ENCODE peak calls at places on chromosomes 12 and 14, in eight cellular contexts. N is upper lobe of left lung, J is Panc1, W is GM12878, R is HCT116, A is K562, P is GM23338, G is HepG2. Z is an unnamed sample. For H3K4me1, the result is how much of the 10 kb centered on the place peaks cover.

GRCh38 chr12:58299371-58299770 is 358.0 kb downstream of the ATP23 start:
- ATAC-seq in J (no peak), P (no peak), W (no peak), N (no peak), G (no peak), A (no peak), R (no peak), Z (no peak)

GRCh38 chr14:68968051-68968450 is 11.1 kb downstream of the ACTN1 start:
- ATAC-seq in N (no peak), A (no peak), R (no peak), G (no peak), W (no peak), J (no peak), P (no peak), Z (no peak)

GRCh38 chr14:31137214-31137889 is 70.2 kb downstream of the HECTD1 start:
- ATAC-seq in R (peak), N (no peak), W (no peak), J (no peak), A (no peak), G (peak), P (no peak), Z (no peak)

GRCh38 chr14:101997429-101998336 is 33.3 kb downstream of the DYNC1H1 start:
- ATAC-seq in N (no peak), W (no peak), G (no peak), P (no peak), J (no peak), A (no peak), R (no peak), Z (no peak)

GRCh38 chr14:72788972-72789728 is 104.8 kb downstream of the DPF3 start:
- ATAC-seq in J (no peak), P (peak), G (peak), A (peak), R (peak), W (no peak), N (no peak), Z (no peak)

GRCh38 chr14:102622262-102622885 is 29.9 kb downstream of the RCOR1 start:
- ATAC-seq in J (peak), R (no peak), G (no peak), P (peak), W (peak), N (no peak), A (no peak), Z (no peak)

GRCh38 chr12:46210835-46211439 is 57.9 kb downstream of the SLC38A1 start:
- ATAC-seq in W (no peak), N (no peak), J (no peak), R (no peak), A (no peak), G (no peak), P (no peak), Z (no peak)

GRCh38 chr14:105647784-105648608 is 121.6 kb downstream of the TMEM121 start:
- ATAC-seq in J (no peak), A (no peak), R (no peak), N (peak), W (peak), P (no peak), G (peak), Z (no peak)

GRCh38 chr14:60951781-60952435 is 29.0 kb downstream of the TRMT5 start:
- ATAC-seq in G (peak), A (no peak), J (no peak), P (no peak), R (no peak), W (no peak), N (no peak), Z (no peak)

GRCh38 chr12:105220150-105220928 is 15.6 kb downstream of the APPL2 start:
- ATAC-seq in P (no peak), N (peak), R (no peak), G (no peak), A (no peak), W (no peak), J (no peak), Z (no peak)

GRCh38 chr14:21015312-21015711 is 9.5 kb downstream of the NDRG2 start:
- ATAC-seq in P (peak), W (no peak), G (no peak), A (no peak), R (no peak), N (no peak), J (no peak), Z (no peak)

GRCh38 chr14:65336191-65336591 is 76.3 kb upstream of the FUT8 start:
- ATAC-seq in A (no peak), N (no peak), G (no peak), W (peak), J (no peak), R (no peak), P (no peak), Z (no peak)

GRCh38 chr14:63555572-63555971 is 12.4 kb upstream of the PPP2R5E start:
- ATAC-seq in R (no peak), A (no peak), G (no peak), J (no peak), W (no peak), N (no peak), P (no peak), Z (no peak)

GRCh38 chr14:32372154-32372553 is 43.1 kb downstream of the AKAP6 start:
- ATAC-seq in R (no peak), G (no peak), J (no peak), W (peak), A (no peak), P (no peak), N (no peak), Z (no peak)

GRCh38 chr12:32031109-32031508 is 71.9 kb downstream of the RESF1 start:
- ATAC-seq in R (no peak), W (peak), G (no peak), A (peak), N (peak), J (peak), P (peak), Z (no peak)

GRCh38 chr12:102461501-102461900 is 18.9 kb downstream of the IGF1 start:
- ATAC-seq in A (no peak), N (no peak), P (no peak), J (no peak), W (no peak), R (no peak), G (no peak), Z (no peak)

GRCh38 chr14:66483322-66483721 is 2.8 kb upstream of the CCDC196 start:
- ATAC-seq in A (peak), W (no peak), R (no peak), N (no peak), J (no peak), P (no peak), G (no peak), Z (no peak)

GRCh38 chr14:104933721-104934379 is 9.2 kb downstream of the PLD4 start:
- ATAC-seq in P (no peak), R (no peak), W (no peak), N (no peak), G (no peak), J (no peak), A (no peak), Z (no peak)

GRCh38 chr12:95173392-95174251 is 43.6 kb downstream of the FGD6 start:
- ATAC-seq in R (no peak), P (no peak), N (peak), A (peak), J (peak), W (no peak), G (no peak), Z (peak)

GRCh38 chr12:111296906-111297463 is 71.9 kb downstream of the PHETA1 start:
- ATAC-seq in G (no peak), J (no peak), N (no peak), R (no peak), P (no peak), W (no peak), A (no peak), Z (no peak)

GRCh38 chr12:95205016-95205415 is 12.3 kb downstream of the FGD6 start:
- ATAC-seq in N (no peak), G (no peak), A (no peak), J (no peak), W (no peak), P (no peak), R (peak), Z (no peak)

GRCh38 chr12:6089041-6089823 is 35.2 kb downstream of the VWF start:
- ATAC-seq in G (peak), P (peak), A (no peak), W (no peak), J (no peak), R (peak), N (no peak), Z (no peak)
- TF ChIP-seq POLR2AphosphoS5 in G (no peak), P (no peak), A (no peak), W (no peak), J (no peak), R (peak), N (no peak), Z (no peak)

DNA sequence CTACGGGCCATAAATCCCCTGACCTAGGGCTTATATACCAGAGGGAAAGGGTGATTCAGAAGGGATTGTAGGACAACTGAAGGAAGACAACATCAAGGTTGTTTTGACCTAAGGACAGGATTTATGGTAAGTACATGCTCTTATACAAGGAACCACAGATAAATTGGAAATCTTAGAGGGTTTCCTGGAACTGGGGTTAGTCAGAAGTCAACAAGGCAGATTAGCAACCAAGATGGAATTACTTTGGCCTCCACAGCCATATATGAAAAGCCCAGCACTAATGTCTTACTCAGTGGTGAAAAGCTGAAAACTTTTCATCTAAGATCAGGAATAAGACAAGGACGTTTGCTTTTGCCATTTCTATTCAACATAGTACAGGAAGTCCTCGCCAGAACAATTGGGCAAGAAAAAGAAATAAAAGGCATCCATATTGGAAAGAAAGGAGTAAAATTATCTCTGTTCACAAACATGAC is 5.4 kb downstream of the TMBIM4 start:
- ATAC-seq in J (no peak), N (no peak), W (no peak), R (no peak), G (no peak), A (peak), P (no peak), Z (no peak)
- H3K4me1 ChIP-seq in J (under half), N (under half), W (under half), R (under half), G (under half), A (under half), P (under half), Z (under half)

GRCh38 chr12:75560167-75560566 is 48.8 kb upstream of the KRR1 start:
- ATAC-seq in P (peak), N (no peak), R (peak), W (peak), J (peak), G (peak), A (no peak), Z (no peak)
- TF ChIP-seq CTCF in P (peak), N (no peak), R (peak), W (peak), J (peak), G (peak), A (peak), Z (peak)

GRCh38 chr12:53268009-53268636 is at the start of gene ESPL1:
- ATAC-seq in P (peak), R (peak), J (peak), A (peak), W (peak), N (peak), G (peak), Z (peak)
- TF ChIP-seq POLR2AphosphoS5 in P (peak), R (peak), J (peak), A (no peak), W (no peak), N (peak), G (peak), Z (no peak)

GRCh38 chr12:93426406-93426805 is 15.3 kb downstream of the UBE2N start:
- ATAC-seq in R (no peak), N (no peak), P (no peak), W (peak), J (no peak), G (no peak), A (no peak), Z (no peak)
- H3K4me1 ChIP-seq in R (under half), N (half or more), P (half or more), W (half or more), J (under half), G (half or more), A (under half), Z (under half)

GRCh38 chr14:36659822-36660735 is 1.6 kb upstream of the PAX9 start:
- ATAC-seq in G (no peak), N (no peak), J (no peak), P (no peak), W (no peak), R (no peak), A (no peak), Z (no peak)
- TF ChIP-seq CTCF in G (no peak), N (no peak), J (no peak), P (no peak), W (no peak), R (no peak), A (no peak), Z (no peak)

DNA sequence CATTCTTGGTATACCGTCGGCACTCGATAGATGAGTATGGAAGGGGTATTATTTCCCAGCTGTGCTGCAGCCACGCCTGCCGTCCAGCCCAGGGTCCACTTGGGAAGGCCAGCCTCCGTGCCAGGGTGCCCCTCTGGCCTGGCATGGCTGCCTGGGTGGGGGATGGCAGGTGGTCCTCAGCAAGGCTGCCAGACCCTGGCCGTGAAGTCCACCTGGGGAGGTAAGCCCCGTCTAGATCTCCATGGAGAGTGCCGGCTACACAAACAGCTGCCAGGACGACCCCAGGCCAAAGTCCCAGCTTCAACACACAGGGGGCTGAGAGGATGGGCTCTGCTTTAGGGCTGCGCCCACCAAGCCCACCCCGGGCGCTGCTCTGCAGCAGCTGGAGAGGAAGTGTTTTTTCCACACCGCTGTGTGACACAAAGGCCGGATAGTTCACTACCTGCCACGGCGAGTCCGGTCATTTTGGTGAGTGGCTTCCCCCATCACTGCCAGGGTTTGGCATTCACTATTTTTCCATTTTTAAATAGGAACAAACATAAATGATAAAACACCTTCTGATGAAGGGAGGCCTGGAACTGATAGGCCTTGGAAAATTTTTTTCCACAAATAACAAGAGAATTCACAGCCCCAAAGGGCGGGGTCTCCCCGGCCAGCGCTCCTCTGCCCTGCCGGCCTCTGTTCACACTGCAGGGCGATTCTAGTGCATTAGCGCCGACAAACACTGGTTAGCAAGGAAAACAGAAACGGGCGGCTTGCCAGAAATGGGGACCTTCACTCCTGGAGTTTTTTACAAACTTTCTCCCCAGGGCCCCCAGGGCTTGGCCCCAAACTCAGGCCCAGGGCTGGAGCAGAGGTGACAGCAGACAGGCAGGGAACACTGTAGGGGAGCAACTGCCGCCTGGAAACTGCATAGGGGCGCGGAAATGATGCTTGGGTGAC is 161.5 kb downstream of the CALM1 start:
- ATAC-seq in G (no peak), P (no peak), R (no peak), J (no peak), W (no peak), A (no peak), N (no peak), Z (no peak)
- TF ChIP-seq POLR2AphosphoS5 in G (no peak), P (no peak), R (no peak), J (no peak), W (no peak), A (no peak), N (no peak), Z (no peak)

GRCh38 chr14:100404419-100404818 is 81.3 kb downstream of the SLC25A47 start:
- ATAC-seq in W (no peak), R (no peak), G (no peak), J (no peak), N (no peak), P (no peak), A (peak), Z (no peak)

GRCh38 chr14:100402631-100403030 is 79.5 kb downstream of the SLC25A47 start:
- ATAC-seq in N (no peak), W (no peak), R (no peak), G (no peak), P (no peak), A (no peak), J (no peak), Z (no peak)

GRCh38 chr14:100405752-100406455 is 82.8 kb downstream of the SLC25A47 start:
- ATAC-seq in P (no peak), N (no peak), W (no peak), J (no peak), G (peak), A (no peak), R (no peak), Z (no peak)

GRCh38 chr14:100401031-100401692 is 78.0 kb downstream of the SLC25A47 start:
- ATAC-seq in A (no peak), P (peak), R (no peak), N (no peak), J (no peak), G (no peak), W (no peak), Z (no peak)

GRCh38 chr14:100403802-100404201 is 80.7 kb downstream of the SLC25A47 start:
- ATAC-seq in G (peak), A (no peak), R (no peak), P (no peak), W (no peak), N (no peak), J (no peak), Z (no peak)
- H3K4me1 ChIP-seq in G (under half), A (under half), R (under half), P (under half), W (under half), N (under half), J (under half), Z (under half)